ENCODE peak calls at places on chromosomes 16 and 17, in ten cellular contexts. U is trophoblast cell; O is CD4-positive, alpha-beta memory T cell; W is iPS DF 6.9; G is mesendoderm; N is uterus; T is effector memory CD4-positive, alpha-beta T cell; H is vagina; B is tibial nerve; M is substantia nigra. S is an unnamed sample.

GRCh38 chr17:7673239-7673638 is 14.1 kb downstream of the TP53 start:
- DNase-seq in U (no peak), O (no peak), W (no peak), G (peak), N (no peak), T (no peak), H (no peak), B (no peak), M (no peak), S (no peak)

GRCh38 chr16:49278944-49279725 is 2.5 kb downstream of the CBLN1 start:
- DNase-seq in U (no peak), O (no peak), W (no peak), G (peak), N (no peak), T (no peak), H (no peak), B (no peak), M (no peak), S (no peak)

GRCh38 chr16:27748868-27749546 is 199.1 kb downstream of the KATNIP start:
- DNase-seq in U (peak), O (peak), W (peak), G (peak), N (peak), T (no peak), H (no peak), B (peak), M (peak), S (peak)

GRCh38 chr16:80667258-80667560 is 126.4 kb downstream of the DYNLRB2 start:
- DNase-seq in U (no peak), O (no peak), W (no peak), G (no peak), N (no peak), T (no peak), H (no peak), B (no peak), M (no peak), S (no peak)

GRCh38 chr16:56422896-56423441 is 2.4 kb downstream of the AMFR start:
- DNase-seq in U (no peak), O (no peak), W (no peak), G (peak), N (no peak), T (no peak), H (no peak), B (no peak), M (no peak), S (no peak)

GRCh38 chr17:73639322-73639721 is 4.9 kb downstream of the SDK2 start:
- DNase-seq in U (no peak), O (no peak), W (no peak), G (no peak), N (no peak), T (no peak), H (no peak), B (no peak), M (no peak), S (no peak)

GRCh38 chr16:82848013-82848412 is 221.2 kb downstream of the CDH13 start:
- DNase-seq in U (no peak), O (no peak), W (no peak), G (peak), N (no peak), T (no peak), H (no peak), B (no peak), M (no peak), S (no peak)

GRCh38 chr16:89322381-89323119 is 105.0 kb downstream of the ZNF778 start:
- DNase-seq in U (peak), O (no peak), W (peak), G (peak), N (peak), T (no peak), H (no peak), B (no peak), M (peak), S (peak)

GRCh38 chr16:30472328-30472942 is at the start of gene ITGAL:
- DNase-seq in U (peak), O (peak), W (no peak), G (peak), N (no peak), T (peak), H (no peak), B (peak), M (peak), S (peak)

GRCh38 chr17:31513731-31514427 is 122.4 kb downstream of the RAB11FIP4 start:
- DNase-seq in U (no peak), O (no peak), W (no peak), G (no peak), N (no peak), T (no peak), H (no peak), B (no peak), M (no peak), S (no peak)

GRCh38 chr16:73069581-73070262 is 21.8 kb upstream of the ZFHX3 start:
- DNase-seq in U (no peak), O (no peak), W (no peak), G (no peak), N (no peak), T (no peak), H (no peak), B (no peak), M (no peak), S (no peak)

GRCh38 chr17:76793775-76794174 is 55.9 kb downstream of the MFSD11 start:
- DNase-seq in U (peak), O (no peak), W (no peak), G (peak), N (no peak), T (no peak), H (no peak), B (no peak), M (no peak), S (no peak)

GRCh38 chr16:12410842-12411490 is 392.7 kb downstream of the CPPED1 start:
- DNase-seq in U (no peak), O (no peak), W (no peak), G (no peak), N (no peak), T (no peak), H (no peak), B (no peak), M (no peak), S (peak)

GRCh38 chr16:53546988-53547391 is 44.0 kb upstream of the AKTIP start:
- DNase-seq in U (no peak), O (no peak), W (no peak), G (peak), N (no peak), T (no peak), H (no peak), B (no peak), M (no peak), S (no peak)

GRCh38 chr16:2085669-2086068 is 37.9 kb downstream of the TSC2 start:
- DNase-seq in U (no peak), O (no peak), W (no peak), G (no peak), N (no peak), T (no peak), H (no peak), B (no peak), M (no peak), S (no peak)

GRCh38 chr17:78338860-78339259 is 21.0 kb downstream of the SOCS3 start:
- DNase-seq in U (no peak), O (peak), W (no peak), G (no peak), N (no peak), T (no peak), H (no peak), B (no peak), M (no peak), S (no peak)

GRCh38 chr17:61468263-61468907 is 16.2 kb downstream of the TBX4 start:
- DNase-seq in U (no peak), O (no peak), W (no peak), G (no peak), N (no peak), T (no peak), H (no peak), B (no peak), M (no peak), S (no peak)

GRCh38 chr16:26981266-26981938 is 85.3 kb upstream of the C16orf82 start:
- DNase-seq in U (no peak), O (no peak), W (no peak), G (no peak), N (no peak), T (no peak), H (no peak), B (no peak), M (no peak), S (no peak)

GRCh38 chr16:12323007-12323699 is 346.6 kb downstream of the SNX29 start:
- DNase-seq in U (no peak), O (peak), W (no peak), G (no peak), N (no peak), T (peak), H (no peak), B (no peak), M (no peak), S (no peak)

GRCh38 chr17:31128241-31128640 is 33.5 kb downstream of the NF1 start:
- DNase-seq in U (no peak), O (no peak), W (no peak), G (no peak), N (no peak), T (no peak), H (no peak), B (no peak), M (no peak), S (no peak)

GRCh38 chr17:27384261-27384701 is 72.0 kb upstream of the KSR1 start:
- DNase-seq in U (peak), O (no peak), W (no peak), G (peak), N (peak), T (no peak), H (no peak), B (no peak), M (peak), S (no peak)

GRCh38 chr16:57533618-57534336 is 2.6 kb downstream of the CCDC102A start:
- DNase-seq in U (no peak), O (peak), W (no peak), G (no peak), N (peak), T (peak), H (no peak), B (no peak), M (no peak), S (no peak)

GRCh38 chr16:54467398-54467797 is 180.8 kb upstream of the IRX3 start:
- DNase-seq in U (no peak), O (no peak), W (no peak), G (no peak), N (no peak), T (no peak), H (no peak), B (no peak), M (no peak), S (no peak)

GRCh38 chr17:14143678-14144077 is 74.4 kb downstream of the COX10 start:
- DNase-seq in U (no peak), O (no peak), W (no peak), G (no peak), N (no peak), T (no peak), H (no peak), B (no peak), M (no peak), S (no peak)

GRCh38 chr17:66676421-66676820 is 158.5 kb upstream of the CACNG5 start:
- DNase-seq in U (peak), O (no peak), W (no peak), G (no peak), N (no peak), T (no peak), H (peak), B (no peak), M (no peak), S (no peak)

GRCh38 chr16:30992381-30992780 is 7.4 kb downstream of the HSD3B7 start:
- DNase-seq in U (no peak), O (no peak), W (no peak), G (no peak), N (no peak), T (no peak), H (no peak), B (no peak), M (no peak), S (no peak)

GRCh38 chr16:87806608-87807546 is 41.1 kb upstream of the KLHDC4 start:
- DNase-seq in U (peak), O (peak), W (no peak), G (peak), N (no peak), T (no peak), H (peak), B (no peak), M (no peak), S (peak)

GRCh38 chr17:65064452-65065019 is 8.0 kb upstream of the GNA13 start:
- DNase-seq in U (no peak), O (no peak), W (no peak), G (peak), N (no peak), T (no peak), H (no peak), B (no peak), M (no peak), S (no peak)

GRCh38 chr16:66265556-66266133 is 100.8 kb upstream of the CDH5 start:
- DNase-seq in U (no peak), O (no peak), W (no peak), G (no peak), N (peak), T (no peak), H (peak), B (no peak), M (no peak), S (no peak)

GRCh38 chr17:79883202-79883601 is 44.0 kb upstream of the CBX4 start:
- DNase-seq in U (no peak), O (no peak), W (no peak), G (peak), N (no peak), T (no peak), H (no peak), B (no peak), M (no peak), S (no peak)

GRCh38 chr17:42275527-42276358 is 448 bp downstream of the STAT5B start:
- DNase-seq in U (peak), O (peak), W (no peak), G (peak), N (peak), T (peak), H (no peak), B (peak), M (no peak), S (no peak)

GRCh38 chr17:13016881-13017622 is 775 bp downstream of the ELAC2 start:
- DNase-seq in U (no peak), O (no peak), W (no peak), G (no peak), N (no peak), T (no peak), H (no peak), B (no peak), M (peak), S (no peak)

GRCh38 chr16:53839150-53839549 is 135.2 kb downstream of the FTO start:
- DNase-seq in U (no peak), O (no peak), W (no peak), G (no peak), N (no peak), T (no peak), H (no peak), B (no peak), M (no peak), S (no peak)

GRCh38 chr17:78779848-78780247 is 2.2 kb downstream of the CYTH1 start:
- DNase-seq in U (no peak), O (peak), W (no peak), G (no peak), N (no peak), T (peak), H (no peak), B (no peak), M (no peak), S (no peak)

GRCh38 chr17:50146230-50146926 is 4.1 kb downstream of the PPP1R9B start:
- DNase-seq in U (no peak), O (no peak), W (no peak), G (no peak), N (no peak), T (no peak), H (no peak), B (no peak), M (peak), S (no peak)

GRCh38 chr16:89395150-89396142 is 94.9 kb downstream of the ANKRD11 start:
- DNase-seq in U (peak), O (no peak), W (no peak), G (no peak), N (peak), T (no peak), H (peak), B (peak), M (peak), S (no peak)

GRCh38 chr17:68291836-68292688 is 767 bp downstream of the ARSG start:
- DNase-seq in U (peak), O (peak), W (no peak), G (peak), N (peak), T (peak), H (no peak), B (peak), M (peak), S (peak)

DNA sequence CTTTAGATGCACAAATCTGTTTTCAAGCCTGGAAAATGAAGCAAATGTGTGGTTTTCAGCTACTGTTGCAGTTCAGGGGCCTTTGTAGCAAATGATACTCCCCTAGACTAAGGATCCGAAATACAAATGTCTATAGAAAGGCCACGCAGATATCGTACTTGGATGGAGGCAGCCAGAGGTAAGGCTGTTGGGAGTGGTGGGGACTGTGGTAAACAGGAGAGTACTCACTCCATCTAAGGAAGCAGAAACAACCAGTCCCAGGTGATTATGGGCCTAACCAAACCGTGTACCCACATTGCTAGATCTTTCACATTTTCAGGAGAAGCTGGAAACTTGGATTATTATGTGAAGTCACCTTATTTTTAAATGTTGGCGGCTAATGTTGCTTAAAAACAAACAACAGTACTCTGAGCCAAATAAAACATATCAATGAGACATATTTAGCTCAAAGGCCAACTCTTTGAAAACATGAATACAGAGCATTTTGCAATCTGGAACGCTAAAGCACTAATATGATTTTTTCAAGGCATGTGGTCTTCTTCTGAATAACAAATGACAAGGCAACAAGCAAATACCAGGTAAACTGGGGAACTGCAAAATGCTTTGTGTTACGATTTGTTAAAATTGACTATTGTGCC is 110.1 kb downstream of the YPEL2 start:
- DNase-seq in U (no peak), O (no peak), W (no peak), G (no peak), N (no peak), T (no peak), H (no peak), B (no peak), M (no peak), S (no peak)
- H3K27ac ChIP-seq in U (no peak), O (no peak), W (no peak), G (no peak), N (peak), T (no peak), H (peak), B (peak), M (no peak), S (no peak)

GRCh38 chr16:4922721-4923342 is 14.1 kb downstream of the PPL start:
- DNase-seq in U (no peak), O (no peak), W (no peak), G (no peak), N (no peak), T (no peak), H (no peak), B (no peak), M (no peak), S (no peak)
- H3K27ac ChIP-seq in U (no peak), O (no peak), W (no peak), G (no peak), N (no peak), T (no peak), H (peak), B (peak), M (no peak), S (no peak)

GRCh38 chr17:75784473-75785015 is at the start of gene UNK:
- DNase-seq in U (peak), O (peak), W (peak), G (peak), N (peak), T (peak), H (peak), B (peak), M (peak), S (peak)

GRCh38 chr17:75785770-75786538 is 1.3 kb downstream of the UNK start:
- DNase-seq in U (no peak), O (peak), W (no peak), G (no peak), N (no peak), T (no peak), H (no peak), B (no peak), M (no peak), S (no peak)

GRCh38 chr17:75785016-75785769 is 587 bp downstream of the UNK start:
- DNase-seq in U (no peak), O (no peak), W (no peak), G (peak), N (peak), T (no peak), H (peak), B (peak), M (peak), S (peak)

GRCh38 chr17:75783803-75784472 is 668 bp upstream of the UNK start:
- DNase-seq in U (no peak), O (no peak), W (no peak), G (no peak), N (peak), T (no peak), H (peak), B (no peak), M (peak), S (no peak)

GRCh38 chr17:75783069-75783783 is 1.4 kb upstream of the UNK start:
- DNase-seq in U (peak), O (peak), W (no peak), G (peak), N (no peak), T (no peak), H (no peak), B (peak), M (no peak), S (peak)
- H3K27ac ChIP-seq in U (no peak), O (peak), W (no peak), G (no peak), N (peak), T (peak), H (peak), B (peak), M (peak), S (peak)

GRCh38 chr17:2207815-2208515 is 95.6 kb downstream of the SMG6 start:
- DNase-seq in U (no peak), O (no peak), W (no peak), G (no peak), N (no peak), T (no peak), H (no peak), B (no peak), M (no peak), S (no peak)

GRCh38 chr17:2202302-2202995 is 101.1 kb downstream of the SMG6 start:
- DNase-seq in U (no peak), O (no peak), W (no peak), G (no peak), N (no peak), T (no peak), H (no peak), B (no peak), M (no peak), S (no peak)

GRCh38 chr17:2204393-2204792 is 99.2 kb downstream of the SMG6 start:
- DNase-seq in U (no peak), O (no peak), W (no peak), G (no peak), N (no peak), T (no peak), H (no peak), B (no peak), M (no peak), S (no peak)

GRCh38 chr17:2202996-2203575 is 100.5 kb downstream of the SMG6 start:
- DNase-seq in U (no peak), O (no peak), W (no peak), G (no peak), N (no peak), T (no peak), H (no peak), B (no peak), M (no peak), S (no peak)

DNA sequence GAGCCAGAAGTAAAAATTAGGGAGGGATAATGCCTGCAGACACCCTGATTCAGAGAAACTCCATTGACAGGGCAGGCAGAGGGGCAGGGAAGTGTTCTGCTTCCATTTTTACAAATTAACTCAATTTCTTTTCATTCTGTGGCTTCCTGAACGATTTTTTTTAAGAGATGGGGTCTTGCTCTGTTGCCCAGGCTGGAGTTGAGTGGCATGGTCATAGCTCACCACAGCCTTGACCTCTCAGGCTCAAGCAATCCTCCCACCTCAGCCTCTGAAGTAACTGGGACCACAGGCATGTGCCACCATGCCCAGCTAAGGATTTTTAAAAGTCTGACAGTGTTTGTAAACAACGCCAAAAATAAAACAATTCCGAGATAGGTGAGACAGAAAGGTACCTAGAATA is 99.8 kb downstream of the SMG6 start:
- DNase-seq in U (no peak), O (no peak), W (no peak), G (no peak), N (no peak), T (no peak), H (no peak), B (no peak), M (no peak), S (no peak)
- H3K27ac ChIP-seq in U (no peak), O (no peak), W (no peak), G (no peak), N (no peak), T (no peak), H (no peak), B (no peak), M (no peak), S (no peak)

DNA sequence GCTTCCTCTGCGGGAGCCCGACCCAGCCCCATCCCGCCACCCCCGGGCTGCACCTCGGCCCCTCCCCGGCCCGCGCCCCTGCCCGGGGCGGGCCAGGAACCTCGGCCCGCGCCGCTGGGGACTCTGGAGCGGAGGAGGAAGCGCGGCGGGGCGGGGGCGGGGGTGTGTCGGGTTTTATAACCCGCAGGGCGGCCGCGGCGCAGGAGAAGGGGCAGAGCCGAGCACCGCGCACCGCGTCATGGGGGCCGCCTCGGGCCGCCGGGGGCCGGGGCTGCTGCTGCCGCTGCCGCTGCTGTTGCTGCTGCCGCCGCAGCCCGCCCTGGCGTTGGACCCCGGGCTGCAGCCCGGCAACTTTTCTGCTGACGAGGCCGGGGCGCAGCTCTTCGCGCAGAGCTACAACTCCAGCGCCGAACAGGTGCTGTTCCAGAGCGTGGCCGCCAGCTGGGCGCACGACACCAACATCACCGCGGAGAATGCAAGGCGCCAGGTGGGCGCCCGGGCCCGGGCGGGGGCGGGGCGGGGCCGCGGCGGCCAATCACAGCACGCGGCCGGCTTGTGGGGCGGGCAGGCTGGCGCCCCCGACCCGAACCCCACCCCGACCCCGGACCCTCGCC is at the start of gene ACE:
- DNase-seq in U (no peak), O (peak), W (no peak), G (peak), N (no peak), T (peak), H (no peak), B (no peak), M (peak), S (no peak)
- H3K27ac ChIP-seq in U (no peak), O (no peak), W (no peak), G (no peak), N (peak), T (no peak), H (peak), B (peak), M (no peak), S (no peak)

S was measured in HL-60.